ENCODE peak calls at places on chromosomes 11 and 22, in four cellular contexts. One of them, this sample, is unnamed.
A peak's percentile ranks its signal among the peaks of the same experiment; 100 is the strongest.

GRCh38 chr11:31779268-31779879 is 31.7 kb downstream of the PAX6 start:
- DNase-seq in central memory CD4-positive, alpha-beta T cell: no peak
- DNase-seq in lower leg skin: no peak
- DNase-seq in cardiac muscle cell: no peak
- DNase-seq in this sample: no peak

GRCh38 chr11:111098091-111098490 is 147.4 kb upstream of the POU2AF2 start:
- DNase-seq in lower leg skin: no peak
- DNase-seq in cardiac muscle cell: no peak
- DNase-seq in central memory CD4-positive, alpha-beta T cell: no peak
- DNase-seq in this sample: no peak

GRCh38 chr22:50546326-50547230 is 879 bp downstream of the KLHDC7B start:
- DNase-seq in central memory CD4-positive, alpha-beta T cell: no peak
- DNase-seq in lower leg skin: no peak
- DNase-seq in cardiac muscle cell: no peak
- DNase-seq in this sample: no peak

GRCh38 chr11:42542336-42542735 is 769.5 kb upstream of the API5 start:
- DNase-seq in cardiac muscle cell: no peak
- DNase-seq in central memory CD4-positive, alpha-beta T cell: no peak
- DNase-seq in lower leg skin: no peak
- DNase-seq in this sample: no peak

GRCh38 chr11:72807021-72807693 is 7.1 kb upstream of the ATG16L2 start:
- DNase-seq in lower leg skin: no peak
- DNase-seq in central memory CD4-positive, alpha-beta T cell: no peak
- DNase-seq in cardiac muscle cell: peak; percentile 36
- DNase-seq in this sample: no peak

GRCh38 chr11:33500865-33501479 is 199.7 kb downstream of the C11orf91 start:
- DNase-seq in cardiac muscle cell: peak; percentile 60
- DNase-seq in lower leg skin: no peak
- DNase-seq in central memory CD4-positive, alpha-beta T cell: no peak
- DNase-seq in this sample: no peak

GRCh38 chr11:48052183-48053040 is 72.1 kb downstream of the PTPRJ start:
- DNase-seq in lower leg skin: no peak
- DNase-seq in cardiac muscle cell: peak; percentile 57
- DNase-seq in central memory CD4-positive, alpha-beta T cell: no peak
- DNase-seq in this sample: no peak

GRCh38 chr11:130070109-130070828 is 575 bp downstream of the APLP2 start:
- DNase-seq in cardiac muscle cell: peak; percentile 46
- DNase-seq in lower leg skin: no peak
- DNase-seq in central memory CD4-positive, alpha-beta T cell: peak; percentile 47
- DNase-seq in this sample: peak; percentile 42

GRCh38 chr11:85889676-85890579 is 34.7 kb downstream of the CCDC83 start:
- DNase-seq in lower leg skin: no peak
- DNase-seq in central memory CD4-positive, alpha-beta T cell: no peak
- DNase-seq in cardiac muscle cell: peak; percentile 84
- DNase-seq in this sample: no peak

GRCh38 chr11:8234425-8234821 is 29.3 kb downstream of the LMO1 start:
- DNase-seq in cardiac muscle cell: no peak
- DNase-seq in lower leg skin: no peak
- DNase-seq in central memory CD4-positive, alpha-beta T cell: no peak
- DNase-seq in this sample: no peak

GRCh38 chr11:5486421-5486820 is 2.1 kb upstream of the OR52D1 start:
- DNase-seq in lower leg skin: no peak
- DNase-seq in cardiac muscle cell: no peak
- DNase-seq in central memory CD4-positive, alpha-beta T cell: no peak
- DNase-seq in this sample: no peak